ENCODE peak calls at places on chromosomes 2 and 18, in eight cellular contexts. C, L, N, I, A, U, M and K are unnamed samples.

GRCh38 chr2:112048236-112048592 is 6.9 kb upstream of the TMEM87B start:
- DNase-seq in I (no peak), A (no peak), L (no peak), C (no peak), U (no peak), N (no peak), M (no peak), K (no peak)

GRCh38 chr2:40401896-40402295 is 50.0 kb downstream of the SLC8A1 start:
- DNase-seq in L (no peak), M (peak), A (no peak), I (no peak), C (no peak), U (no peak), N (no peak), K (no peak)

GRCh38 chr18:59917422-59917821 is 17.6 kb downstream of the PMAIP1 start:
- DNase-seq in A (no peak), I (peak), C (peak), L (peak), U (no peak), M (no peak), N (no peak), K (peak)

GRCh38 chr2:195636890-195637289 is 20.1 kb upstream of the SLC39A10 start:
- DNase-seq in I (no peak), N (no peak), L (no peak), U (no peak), A (no peak), M (no peak), C (no peak), K (no peak)

GRCh38 chr18:49856531-49856930 is 43.2 kb upstream of the ACAA2 start:
- DNase-seq in L (no peak), N (no peak), A (no peak), I (no peak), M (no peak), C (no peak), U (no peak), K (no peak)

GRCh38 chr2:217489145-217489960 is 513.4 kb downstream of the TNS1 start:
- DNase-seq in L (no peak), M (no peak), U (no peak), C (no peak), I (no peak), A (no peak), N (no peak), K (no peak)

GRCh38 chr2:11248-11941 is 34.9 kb downstream of the FAM110C start:
- DNase-seq in C (no peak), A (no peak), M (no peak), U (peak), N (peak), L (peak), I (no peak), K (peak)

GRCh38 chr18:77608807-77609206 is 359.2 kb downstream of the GALR1 start:
- DNase-seq in I (no peak), M (no peak), C (no peak), N (no peak), U (no peak), A (no peak), L (no peak), K (no peak)

GRCh38 chr2:62329797-62330196 is 133.9 kb downstream of the B3GNT2 start:
- DNase-seq in I (no peak), C (no peak), U (no peak), N (no peak), M (no peak), L (no peak), A (no peak), K (no peak)

GRCh38 chr2:42086500-42086953 is 38.7 kb downstream of the PKDCC start:
- DNase-seq in C (no peak), L (peak), A (no peak), M (peak), N (peak), U (peak), I (no peak), K (peak)

GRCh38 chr2:47243596-47244323 is 88.7 kb upstream of the STPG4 start:
- DNase-seq in I (no peak), M (no peak), L (no peak), N (no peak), C (no peak), A (no peak), U (no peak), K (no peak)

GRCh38 chr2:75607988-75608683 is 38.4 kb upstream of the MRPL19 start:
- DNase-seq in I (no peak), A (no peak), M (no peak), L (no peak), C (no peak), N (no peak), U (no peak), K (no peak)

GRCh38 chr2:105005601-105006000 is 32.3 kb upstream of the MRPS9 start:
- DNase-seq in L (no peak), U (no peak), C (peak), M (no peak), A (no peak), N (no peak), I (no peak), K (no peak)

GRCh38 chr2:95278051-95278471 is 3.8 kb downstream of the PROM2 start:
- DNase-seq in N (no peak), C (no peak), L (no peak), I (no peak), A (no peak), M (no peak), U (no peak), K (no peak)

GRCh38 chr2:230905448-230906430 is 19.3 kb downstream of the GPR55 start:
- DNase-seq in L (no peak), C (peak), I (no peak), A (peak), U (no peak), N (peak), M (no peak), K (no peak)

GRCh38 chr2:166382-166781 is 97.5 kb downstream of the SH3YL1 start:
- DNase-seq in I (no peak), A (no peak), N (no peak), U (no peak), M (no peak), C (no peak), L (no peak), K (no peak)

GRCh38 chr18:45050712-45051639 is 370.3 kb downstream of the SETBP1 start:
- DNase-seq in I (no peak), A (no peak), U (no peak), L (no peak), C (no peak), M (peak), N (no peak), K (no peak)

GRCh38 chr18:48869591-48869990 is 81.2 kb downstream of the SMAD7 start:
- DNase-seq in A (no peak), I (no peak), L (no peak), M (no peak), C (no peak), U (no peak), N (no peak), K (no peak)

GRCh38 chr2:120820885-120821279 is 85.2 kb downstream of the GLI2 start:
- DNase-seq in C (no peak), N (no peak), A (no peak), U (peak), M (peak), I (no peak), L (no peak), K (no peak)

GRCh38 chr2:190978389-190979053 is 35.5 kb downstream of the STAT1 start:
- DNase-seq in I (no peak), U (no peak), A (no peak), M (no peak), C (no peak), L (no peak), N (no peak), K (no peak)

GRCh38 chr2:120863661-120864320 is 128.1 kb downstream of the GLI2 start:
- DNase-seq in N (no peak), A (no peak), U (no peak), I (no peak), L (no peak), C (no peak), M (peak), K (no peak)

GRCh38 chr2:67772216-67773180 is 290.3 kb downstream of the C1D start:
- DNase-seq in A (no peak), U (no peak), N (no peak), C (no peak), L (no peak), I (no peak), M (no peak), K (no peak)

GRCh38 chr2:47299555-47299954 is 103.4 kb upstream of the MSH2 start:
- DNase-seq in L (peak), U (no peak), N (no peak), C (no peak), A (no peak), M (peak), I (no peak), K (no peak)

GRCh38 chr18:21444465-21445023 is 156.0 kb downstream of the ESCO1 start:
- DNase-seq in I (peak), N (peak), L (peak), A (no peak), C (peak), U (peak), M (peak), K (peak)

GRCh38 chr2:84938194-84938879 is 32.6 kb upstream of the KCMF1 start:
- DNase-seq in M (no peak), I (no peak), U (no peak), N (peak), A (no peak), L (no peak), C (no peak), K (no peak)

GRCh38 chr2:129709030-129709955 is 270.2 kb upstream of the RAB6C start:
- DNase-seq in C (no peak), N (no peak), I (no peak), M (no peak), U (no peak), L (no peak), A (no peak), K (no peak)

GRCh38 chr2:202387608-202388342 is 11.6 kb downstream of the BMPR2 start:
- DNase-seq in L (no peak), N (no peak), U (peak), C (no peak), I (no peak), A (no peak), M (no peak), K (no peak)

GRCh38 chr18:22167471-22168151 is 1.8 kb upstream of the GATA6 start:
- DNase-seq in N (no peak), C (peak), I (no peak), L (no peak), U (no peak), A (no peak), M (no peak), K (no peak)

GRCh38 chr2:167322795-167323194 is 434.5 kb downstream of the XIRP2 start:
- DNase-seq in U (no peak), A (no peak), L (no peak), I (no peak), N (no peak), M (no peak), C (no peak), K (no peak)

GRCh38 chr2:112259509-112260294 is 4.9 kb upstream of the ZC3H8 start:
- DNase-seq in A (peak), C (peak), L (peak), M (peak), I (peak), N (peak), U (peak), K (peak)

GRCh38 chr2:154670083-154670482 is 28.4 kb upstream of the KCNJ3 start:
- DNase-seq in A (no peak), M (no peak), I (no peak), N (no peak), C (no peak), L (no peak), U (no peak), K (no peak)

GRCh38 chr2:209563453-209563852 is 139.6 kb downstream of the MAP2 start:
- DNase-seq in L (no peak), N (no peak), A (no peak), C (no peak), M (no peak), U (no peak), I (no peak), K (no peak)

GRCh38 chr18:8982416-8983183 is 119.9 kb upstream of the NDUFV2 start:
- DNase-seq in A (no peak), L (peak), M (peak), I (no peak), N (peak), U (peak), C (peak), K (peak)

GRCh38 chr2:69964353-69964831 is 3.0 kb upstream of the ASPRV1 start:
- DNase-seq in N (no peak), U (no peak), A (no peak), I (no peak), L (no peak), C (peak), M (no peak), K (no peak)

GRCh38 chr2:189369566-189369965 is 71.7 kb upstream of the WDR75 start:
- DNase-seq in A (no peak), C (no peak), L (no peak), M (peak), N (no peak), U (no peak), I (no peak), K (no peak)

GRCh38 chr2:30368258-30368657 is 78.8 kb upstream of the LCLAT1 start:
- DNase-seq in C (no peak), U (peak), L (no peak), A (no peak), M (no peak), N (no peak), I (no peak), K (no peak)

GRCh38 chr18:49851624-49852023 is 38.3 kb upstream of the ACAA2 start:
- DNase-seq in U (no peak), I (no peak), C (no peak), A (no peak), M (no peak), N (no peak), L (no peak), K (no peak)